ENCODE peak calls at places on chromosomes 1 and 21, in six cellular contexts. Q is foreskin fibroblast, R is tibial artery, F is heart right ventricle, K is left ventricle myocardium inferior, C is upper lobe of left lung. G is an unnamed sample.
A peak's percentile ranks its signal among the peaks of the same experiment; 100 is the strongest.

GRCh38 chr1:161835963-161836362 is 69.8 kb downstream of the ATF6 start:
- DNase-seq in Q (peak; percentile 75), R (no peak), F (no peak), K (no peak), C (no peak), G (peak; percentile 69)

GRCh38 chr1:938711-939504 is 15.2 kb downstream of the SAMD11 start:
- DNase-seq in Q (no peak), R (no peak), F (no peak), K (no peak), C (peak; percentile 69), G (no peak)

GRCh38 chr1:52907068-52907811 is 14.3 kb downstream of the ECHDC2 start:
- DNase-seq in Q (no peak), R (no peak), F (no peak), K (no peak), C (no peak), G (no peak)

GRCh38 chr1:40564913-40565312 is 33.5 kb downstream of the ZNF684 start:
- DNase-seq in Q (no peak), R (no peak), F (no peak), K (no peak), C (no peak), G (no peak)

GRCh38 chr1:161367684-161368398 is at the start of gene CFAP126:
- DNase-seq in Q (peak; percentile 42), R (peak; percentile 63), F (peak; percentile 35), K (peak; percentile 44), C (no peak), G (peak; percentile 75)

GRCh38 chr1:46569909-46570725 is 18.7 kb upstream of the KNCN start:
- DNase-seq in Q (peak; percentile 82), R (no peak), F (no peak), K (no peak), C (no peak), G (peak; percentile 56)

GRCh38 chr1:225637651-225638199 is 15.2 kb downstream of the ENAH start:
- DNase-seq in Q (no peak), R (no peak), F (no peak), K (no peak), C (no peak), G (no peak)

GRCh38 chr1:52751589-52752306 is 25.5 kb downstream of the ZYG11B start:
- DNase-seq in Q (no peak), R (no peak), F (no peak), K (no peak), C (no peak), G (peak; percentile 82)

GRCh38 chr1:160410412-160411005 is 10.1 kb downstream of the VANGL2 start:
- DNase-seq in Q (peak; percentile 11), R (no peak), F (no peak), K (no peak), C (peak; percentile 66), G (peak; percentile 33)

GRCh38 chr1:214494706-214495105 is 56.7 kb downstream of the PTPN14 start:
- DNase-seq in Q (no peak), R (no peak), F (no peak), K (no peak), C (no peak), G (no peak)

GRCh38 chr1:61641171-61641570 is 83.8 kb downstream of the TM2D1 start:
- DNase-seq in Q (no peak), R (no peak), F (no peak), K (no peak), C (no peak), G (peak; percentile 65)

GRCh38 chr1:3319874-3320245 is 134.6 kb upstream of the ARHGEF16 start:
- DNase-seq in Q (peak; percentile 74), R (no peak), F (no peak), K (no peak), C (no peak), G (peak; percentile 58)

GRCh38 chr1:204479387-204480136 is 15.0 kb downstream of the PIK3C2B start:
- DNase-seq in Q (no peak), R (no peak), F (no peak), K (no peak), C (no peak), G (no peak)

GRCh38 chr1:6322161-6322560 is 61.3 kb upstream of the GPR153 start:
- DNase-seq in Q (no peak), R (no peak), F (no peak), K (no peak), C (no peak), G (no peak)

GRCh38 chr1:230958370-230958769 is 20.3 kb downstream of the TTC13 start:
- DNase-seq in Q (no peak), R (no peak), F (no peak), K (no peak), C (no peak), G (no peak)

GRCh38 chr1:16242556-16243407 is 5.8 kb upstream of the CPLANE2 start:
- DNase-seq in Q (no peak), R (no peak), F (no peak), K (no peak), C (no peak), G (no peak)

GRCh38 chr1:41268154-41268770 is 26.2 kb upstream of the SCMH1 start:
- DNase-seq in Q (peak; percentile 90), R (peak; percentile 64), F (peak; percentile 68), K (peak; percentile 66), C (peak; percentile 85), G (peak; percentile 76)

GRCh38 chr1:3668585-3669300 is 16.4 kb downstream of the TP73 start:
- DNase-seq in Q (peak; percentile 63), R (peak; percentile 32), F (peak; percentile 81), K (peak; percentile 82), C (peak; percentile 94), G (no peak)

GRCh38 chr1:154856049-154856448 is 14.0 kb downstream of the KCNN3 start:
- DNase-seq in Q (no peak), R (no peak), F (no peak), K (no peak), C (no peak), G (no peak)
- TF ChIP-seq CTCF in Q (no peak), R (no peak), F (no peak), K (no peak), C (no peak), G (no peak)

GRCh38 chr1:9892563-9893528 is 17.2 kb downstream of the CTNNBIP1 start:
- DNase-seq in Q (peak; percentile 90), R (peak; percentile 36), F (no peak), K (no peak), C (no peak), G (peak; percentile 79)
- H3K4me3 ChIP-seq in Q (no peak overlapping the region), R (no peak overlapping the region), F (no peak overlapping the region), K (no peak overlapping the region), C (no peak overlapping the region), G (no peak overlapping the region)

GRCh38 chr1:43806183-43806582 is 98.8 kb downstream of the ST3GAL3 start:
- DNase-seq in Q (no peak), R (no peak), F (no peak), K (no peak), C (no peak), G (no peak)
- TF ChIP-seq CTCF in Q (no peak), R (no peak), F (no peak), K (no peak), C (no peak), G (no peak)

GRCh38 chr21:16124397-16125130 is 394.8 kb downstream of the USP25 start:
- DNase-seq in Q (peak; percentile 93), R (no peak), F (no peak), K (no peak), C (no peak), G (peak; percentile 94)
- H3K4me3 ChIP-seq in Q (peak overlapping the region; percentile 20), R (no peak overlapping the region), F (peak overlapping the region; percentile 17), K (peak overlapping the region; percentile 22), C (no peak overlapping the region), G (peak overlapping the region; percentile 7)

GRCh38 chr1:50969611-50970507 is at the start of gene CDKN2C:
- DNase-seq in Q (peak; percentile 77), R (peak; percentile 95), F (peak; percentile 61), K (peak; percentile 75), C (no peak), G (peak; percentile 92)
- TF ChIP-seq CTCF in Q (no peak), R (no peak), F (no peak), K (no peak), C (no peak), G (peak; percentile 9)

G was measured in fibroblast of the aortic adventitia.